ENCODE peak calls at places on chromosome 1, in ten cellular contexts. B is aorta, O is GM12878, Z is psoas muscle, R is A549, T is cardiac muscle cell, K is ascending aorta, F is kidney, A is mucosa of descending colon, P is transverse colon. L is an unnamed sample.

GRCh38 chr1:183734600-183735036 is 70.3 kb upstream of the RGL1 start:
- DNase-seq in A (peak; percentile 19), Z (peak; percentile 16), F (peak; percentile 74), B (peak; percentile 63), O (no peak), P (no peak), R (no peak), T (peak; percentile 65), K (no peak), L (no peak)

GRCh38 chr1:154499446-154499845 is 2.6 kb upstream of the TDRD10 start:
- DNase-seq in B (no peak), A (no peak), F (no peak), Z (no peak), O (no peak), T (no peak), K (no peak), P (no peak), R (no peak), L (no peak)

GRCh38 chr1:226864311-226864710 is 6.1 kb upstream of the PSEN2 start:
- DNase-seq in R (no peak), B (no peak), T (no peak), K (no peak), A (no peak), Z (no peak), F (no peak), O (no peak), P (peak; percentile 26), L (no peak)

GRCh38 chr1:19391596-19391981 is 79.5 kb downstream of the SLC66A1 start:
- DNase-seq in O (no peak), R (no peak), P (no peak), Z (no peak), T (no peak), B (no peak), K (no peak), A (no peak), F (peak; percentile 70), L (no peak)

GRCh38 chr1:55839221-55839620 is 624.1 kb upstream of the USP24 start:
- DNase-seq in R (no peak), P (no peak), O (no peak), T (no peak), F (no peak), Z (no peak), B (no peak), K (no peak), A (no peak), L (no peak)

GRCh38 chr1:30420519-30421050 is 302.8 kb downstream of the MATN1 start:
- DNase-seq in T (no peak), P (no peak), F (no peak), R (no peak), K (no peak), O (no peak), A (no peak), Z (no peak), B (no peak), L (peak; percentile 11)

GRCh38 chr1:41330588-41331545 is 30.4 kb upstream of the FOXO6 start:
- DNase-seq in O (no peak), T (peak; percentile 51), Z (no peak), F (no peak), P (no peak), K (no peak), B (no peak), R (no peak), A (no peak), L (no peak)

GRCh38 chr1:9081473-9081872 is 12.0 kb upstream of the SLC2A5 start:
- DNase-seq in F (no peak), B (no peak), T (no peak), P (no peak), K (no peak), O (no peak), Z (no peak), R (no peak), A (no peak), L (no peak)

GRCh38 chr1:171344473-171344820 is 30.5 kb downstream of the FMO4 start:
- DNase-seq in Z (no peak), K (no peak), A (no peak), O (no peak), R (no peak), P (no peak), T (peak; percentile 69), F (no peak), B (no peak), L (no peak)

GRCh38 chr1:180269848-180270766 is 40.0 kb downstream of the LHX4 start:
- DNase-seq in A (peak; percentile 84), T (no peak), R (no peak), O (no peak), P (peak; percentile 80), K (no peak), F (no peak), B (peak; percentile 66), Z (no peak), L (no peak)

GRCh38 chr1:151711940-151712339 is 4.7 kb downstream of the CELF3 start:
- DNase-seq in F (no peak), O (no peak), K (no peak), T (no peak), P (no peak), R (no peak), A (no peak), Z (no peak), B (no peak), L (no peak)

GRCh38 chr1:151714820-151715725 is 1.5 kb downstream of the CELF3 start:
- DNase-seq in O (no peak), B (no peak), Z (no peak), P (no peak), F (no peak), R (no peak), K (no peak), T (no peak), A (no peak), L (no peak)

GRCh38 chr1:151711044-151711800 is 5.4 kb downstream of the CELF3 start:
- DNase-seq in T (no peak), P (no peak), K (no peak), F (no peak), R (no peak), Z (no peak), O (no peak), B (no peak), A (no peak), L (no peak)

GRCh38 chr1:151713874-151714273 is 2.7 kb downstream of the CELF3 start:
- DNase-seq in A (no peak), Z (no peak), K (no peak), T (no peak), R (no peak), F (no peak), P (no peak), B (no peak), O (no peak), L (no peak)

DNA sequence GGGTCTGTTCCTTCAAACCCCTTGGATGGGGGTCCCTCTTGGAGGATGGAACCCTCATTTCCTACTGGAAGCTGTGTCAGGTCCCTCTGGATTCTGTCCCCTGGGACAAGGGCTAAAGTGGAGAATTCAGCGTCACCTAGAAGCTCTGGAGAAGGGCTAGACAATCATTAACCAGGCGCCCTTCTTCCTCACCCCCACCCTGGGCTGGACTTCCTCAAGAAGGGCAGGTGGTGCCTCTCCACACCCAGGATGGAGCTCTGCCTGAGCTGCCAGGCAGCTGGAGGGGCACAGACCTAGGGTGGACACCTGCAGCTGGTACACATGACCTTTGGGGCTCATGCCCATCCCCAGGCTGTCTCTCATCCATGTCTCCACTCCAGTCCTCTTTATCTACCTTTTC is 3.6 kb downstream of the CELF3 start:
- DNase-seq in F (no peak), Z (no peak), K (no peak), P (peak; percentile 79), A (peak; percentile 85), O (no peak), T (no peak), R (no peak), B (no peak), L (no peak)
- H3K4me1 ChIP-seq in F (peaks cover 8% of the 10 kb centered on the region), Z (no peaks in the 10 kb centered on the region), K (no peaks in the 10 kb centered on the region), P (peaks cover 31% of the 10 kb centered on the region), A (peaks cover 19% of the 10 kb centered on the region), O (no peaks in the 10 kb centered on the region), T (no peaks in the 10 kb centered on the region), R (peaks cover 27% of the 10 kb centered on the region), B (no peaks in the 10 kb centered on the region), L (peaks cover 4% of the 10 kb centered on the region)

GRCh38 chr1:207702317-207702716 is 49.5 kb upstream of the CD46 start:
- DNase-seq in F (no peak), P (no peak), R (no peak), Z (no peak), T (peak; percentile 20), A (no peak), K (no peak), O (no peak), B (no peak), L (no peak)
- H3K9me3 ChIP-seq in F (no peaks in the 10 kb centered on the region), P (no peaks in the 10 kb centered on the region), R (no peaks in the 10 kb centered on the region), Z (no peaks in the 10 kb centered on the region), T (no peaks in the 10 kb centered on the region), A (no peaks in the 10 kb centered on the region), K (no peaks in the 10 kb centered on the region), O (no peaks in the 10 kb centered on the region), B (no peaks in the 10 kb centered on the region), L (no peaks in the 10 kb centered on the region)

DNA sequence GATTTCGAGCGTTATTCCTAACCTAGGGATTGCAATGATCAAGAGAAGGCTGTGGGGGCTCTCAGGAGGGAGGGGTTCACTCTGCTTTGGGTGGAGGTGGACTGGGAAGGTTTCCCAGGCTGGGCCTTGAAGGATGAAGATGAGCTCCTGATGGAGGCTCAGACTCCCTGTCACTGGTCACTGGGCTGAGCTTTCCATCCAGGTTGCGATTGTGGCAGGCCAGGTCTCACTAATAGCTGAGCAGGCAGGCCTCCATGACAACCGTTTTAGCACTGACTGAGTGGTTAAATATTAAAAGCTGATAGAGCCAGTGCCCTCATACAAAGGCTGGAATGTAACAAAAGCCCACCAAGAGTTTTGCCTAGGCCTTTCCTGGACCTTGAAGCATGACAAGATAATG is 36.2 kb upstream of the EFCAB14 start:
- DNase-seq in O (no peak), Z (no peak), F (no peak), R (no peak), P (no peak), T (no peak), A (no peak), B (no peak), K (no peak), L (no peak)
- H3K4me1 ChIP-seq in O (no peaks in the 10 kb centered on the region), Z (no peaks in the 10 kb centered on the region), F (peaks cover 26% of the 10 kb centered on the region), R (no peaks in the 10 kb centered on the region), P (no peaks in the 10 kb centered on the region), T (no peaks in the 10 kb centered on the region), A (peaks cover 2% of the 10 kb centered on the region), B (no peaks in the 10 kb centered on the region), K (no peaks in the 10 kb centered on the region), L (peaks cover 40% of the 10 kb centered on the region)

GRCh38 chr1:106189780-106190179 is 866.7 kb upstream of the PRMT6 start:
- DNase-seq in B (no peak), T (no peak), A (no peak), K (no peak), F (no peak), R (no peak), P (no peak), Z (no peak), O (no peak), L (no peak)
- H3K9me3 ChIP-seq in B (peaks cover 7% of the 10 kb centered on the region), T (no peaks in the 10 kb centered on the region), A (peaks cover 34% of the 10 kb centered on the region), K (no peaks in the 10 kb centered on the region), F (peaks cover 7% of the 10 kb centered on the region), R (no peaks in the 10 kb centered on the region), P (no peaks in the 10 kb centered on the region), Z (no peaks in the 10 kb centered on the region), O (no peaks in the 10 kb centered on the region), L (no peaks in the 10 kb centered on the region)

DNA sequence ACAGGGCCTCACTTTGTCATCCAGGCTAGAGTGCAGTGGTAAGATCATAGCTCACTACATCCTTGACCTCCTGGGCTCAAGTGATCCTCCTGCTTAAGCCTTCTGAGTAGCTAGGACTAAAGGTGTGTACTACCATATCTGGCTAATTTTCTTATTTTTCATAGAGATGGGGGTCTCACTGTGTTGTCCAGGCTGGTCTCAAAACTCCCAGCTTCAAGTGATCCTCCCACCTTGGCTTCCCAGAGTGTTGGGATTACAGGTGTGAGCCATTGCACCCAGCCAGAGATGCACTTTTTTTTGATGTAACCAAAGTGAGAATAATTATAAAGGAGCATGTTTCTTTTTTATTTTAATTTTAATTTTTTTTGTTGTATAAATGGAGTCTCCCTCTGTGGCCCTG is 28.4 kb downstream of the CLIC4 start:
- DNase-seq in O (no peak), K (no peak), R (no peak), T (no peak), P (no peak), Z (no peak), B (no peak), A (no peak), F (no peak), L (no peak)
- H3K4me1 ChIP-seq in O (peaks cover 4% of the 10 kb centered on the region), K (peaks cover 75% of the 10 kb centered on the region), R (peaks cover 26% of the 10 kb centered on the region), T (peaks cover 41% of the 10 kb centered on the region), P (peaks cover 19% of the 10 kb centered on the region), Z (peaks cover 11% of the 10 kb centered on the region), B (peaks cover 2% of the 10 kb centered on the region), A (no peaks in the 10 kb centered on the region), F (peaks cover 15% of the 10 kb centered on the region), L (peaks cover 45% of the 10 kb centered on the region)

L was measured in RWPE2.